ENCODE peak calls at places on chromosome 2, in five cellular contexts. G is HepG2, S is heart left ventricle, D is transverse colon, B is esophagus squamous epithelium. P is an unnamed sample.

GRCh38 chr2:65361623-65362022 is 70.8 kb downstream of the SPRED2 start:
- DNase-seq in B (no peak), G (no peak), S (no peak), D (no peak), P (no peak)

GRCh38 chr2:41572154-41572553 is 475.7 kb upstream of the PKDCC start:
- DNase-seq in B (no peak), D (no peak), S (peak; percentile 7), G (no peak), P (no peak)

GRCh38 chr2:85886585-85886984 is 2.2 kb downstream of the ST3GAL5 start:
- DNase-seq in B (no peak), S (no peak), D (peak; percentile 41), G (no peak), P (no peak)

GRCh38 chr2:218021536-218022071 is 18.8 kb upstream of the TNS1 start:
- DNase-seq in S (peak; percentile 75), B (no peak), D (no peak), G (no peak), P (no peak)

GRCh38 chr2:171595896-171596295 is 73.6 kb downstream of the CYBRD1 start:
- DNase-seq in D (no peak), G (no peak), B (no peak), S (no peak), P (no peak)

GRCh38 chr2:101630224-101630949 is 67.1 kb upstream of the MAP4K4 start:
- DNase-seq in B (no peak), D (peak; percentile 17), G (peak; percentile 21), S (no peak), P (no peak)

GRCh38 chr2:42931147-42931817 is 138.9 kb upstream of the HAAO start:
- DNase-seq in S (no peak), B (no peak), G (peak; percentile 64), D (peak; percentile 44), P (no peak)

GRCh38 chr2:179449010-179449409 is 184.4 kb upstream of the SESTD1 start:
- DNase-seq in B (no peak), G (no peak), S (no peak), D (no peak), P (no peak)

GRCh38 chr2:96116424-96116878 is at the start of gene ADRA2B:
- DNase-seq in G (no peak), D (peak; percentile 88), S (peak; percentile 65), B (no peak), P (peak; percentile 76)

GRCh38 chr2:216216951-216217903 is 108.1 kb downstream of the XRCC5 start:
- DNase-seq in G (peak; percentile 49), S (peak; percentile 22), B (no peak), D (no peak), P (no peak)

GRCh38 chr2:127862228-127862627 is 4.3 kb upstream of the POLR2D start:
- DNase-seq in G (no peak), D (no peak), B (no peak), S (no peak), P (no peak)

GRCh38 chr2:5719629-5720334 is 27.6 kb downstream of the SOX11 start:
- DNase-seq in B (no peak), S (no peak), G (no peak), D (no peak), P (no peak)

GRCh38 chr2:126643431-126643830 is 12.5 kb upstream of the GYPC start:
- DNase-seq in S (no peak), B (no peak), D (no peak), G (no peak), P (no peak)

GRCh38 chr2:74290466-74291216 is 52.6 kb downstream of the SLC4A5 start:
- DNase-seq in G (no peak), S (no peak), B (no peak), D (peak; percentile 37), P (no peak)

GRCh38 chr2:152466925-152467676 is 132.1 kb downstream of the FMNL2 start:
- DNase-seq in G (no peak), S (no peak), D (peak; percentile 19), B (no peak), P (peak; percentile 74)

GRCh38 chr2:221676566-221677172 is 104.6 kb upstream of the EPHA4 start:
- DNase-seq in G (no peak), B (no peak), D (no peak), S (no peak), P (no peak)

GRCh38 chr2:181022652-181023051 is 42.2 kb downstream of the UBE2E3 start:
- DNase-seq in B (no peak), G (peak; percentile 78), S (no peak), D (no peak), P (no peak)

GRCh38 chr2:162118166-162119031 is 33.6 kb downstream of the GCG start:
- DNase-seq in G (no peak), S (peak; percentile 19), B (no peak), D (no peak), P (peak; percentile 78)

GRCh38 chr2:18304849-18305248 is 255.6 kb downstream of the RDH14 start:
- DNase-seq in S (no peak), B (no peak), D (no peak), G (no peak), P (no peak)

GRCh38 chr2:223751012-223751411 is 86.4 kb downstream of the AP1S3 start:
- DNase-seq in G (peak; percentile 18), D (no peak), S (no peak), B (no peak), P (no peak)

GRCh38 chr2:238239552-238239871 is 326 bp downstream of the HES6 start:
- DNase-seq in B (no peak), D (peak; percentile 29), G (no peak), S (no peak), P (no peak)

GRCh38 chr2:3526871-3527270 is 7.5 kb upstream of the ADI1 start:
- DNase-seq in G (no peak), B (no peak), D (no peak), S (no peak), P (peak; percentile 30)

GRCh38 chr2:233075141-233075965 is 15.2 kb downstream of the INPP5D start:
- DNase-seq in S (no peak), D (peak; percentile 42), B (no peak), G (peak; percentile 39), P (no peak)
- H3K4me3 ChIP-seq in S (no peak overlapping the region), D (no peak overlapping the region), B (no peak overlapping the region), G (no peak overlapping the region), P (no peak overlapping the region)

DNA sequence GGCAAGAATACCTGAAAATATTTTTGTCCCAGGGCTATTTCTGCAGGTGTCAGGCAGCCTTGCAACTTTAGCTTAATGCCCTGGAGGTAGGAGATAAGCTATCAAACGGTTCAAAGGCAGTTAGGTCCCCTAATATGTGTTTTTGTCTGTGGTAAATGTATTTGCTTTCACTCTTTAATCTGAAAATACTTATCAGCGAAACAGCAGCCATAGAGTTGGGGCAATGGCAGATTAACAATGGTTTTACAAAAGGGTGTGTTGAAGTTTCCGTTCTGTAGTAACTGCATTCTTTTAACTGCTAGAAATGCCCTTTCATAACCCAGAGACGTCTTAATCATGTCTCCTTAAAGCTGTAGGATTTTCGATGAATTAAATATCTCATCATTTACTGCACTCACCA is 265.0 kb upstream of the TRIB2 start:
- DNase-seq in S (no peak), G (no peak), B (no peak), D (no peak), P (no peak)
- TF ChIP-seq POLR2A in S (no peak), G (no peak), B (no peak), D (no peak), P (no peak)

DNA sequence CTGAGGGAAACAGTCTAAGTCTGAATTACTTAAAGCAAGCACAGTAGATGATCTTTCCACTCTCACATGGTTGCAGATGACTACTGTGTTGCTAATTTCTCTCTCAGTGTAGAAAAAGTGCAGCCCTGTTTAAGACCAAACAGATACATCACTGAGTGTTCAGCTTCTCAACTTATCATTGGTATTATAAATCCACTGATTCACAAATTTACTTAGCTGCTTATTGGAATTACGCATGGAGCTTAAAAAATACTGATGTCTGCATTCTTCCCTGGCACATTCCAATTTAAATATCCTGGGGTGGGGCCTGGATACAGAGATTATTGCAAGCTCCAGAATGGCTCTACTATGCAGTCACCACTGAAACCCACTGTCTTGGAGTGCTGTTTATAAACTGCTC is 411.2 kb downstream of the RND3 start:
- DNase-seq in D (no peak), S (no peak), G (no peak), B (no peak), P (no peak)
- H3K4me3 ChIP-seq in D (no peak overlapping the region), S (no peak overlapping the region), G (no peak overlapping the region), B (no peak overlapping the region), P (no peak overlapping the region)

GRCh38 chr2:144505245-144505801 is 14.6 kb downstream of the ZEB2 start:
- DNase-seq in S (peak; percentile 50), B (no peak), G (no peak), D (no peak), P (no peak)
- TF ChIP-seq POLR2A in S (no peak), B (no peak), G (no peak), D (no peak), P (no peak)